ENCODE peak calls at places on chromosomes 12 and 14, in ten cellular contexts. One of them, this sample, is unnamed.
A peak's percentile ranks its signal among the peaks of the same experiment; 100 is the strongest.

GRCh38 chr14:61535032-61535431 is 160.3 kb upstream of the HIF1A start:
- DNase-seq in NB4: no peak
- DNase-seq in transverse colon: no peak
- DNase-seq in fibroblast of the aortic adventitia: no peak
- DNase-seq in BJ: no peak
- DNase-seq in cardiac muscle cell: no peak
- DNase-seq in colonic mucosa: no peak
- DNase-seq in AG09309: no peak
- DNase-seq in WERI-Rb-1: no peak
- DNase-seq in A549: peak; percentile 42
- DNase-seq in this sample: peak; percentile 69

GRCh38 chr12:5038781-5039311 is 4.8 kb upstream of the KCNA5 start:
- DNase-seq in AG09309: no peak
- DNase-seq in WERI-Rb-1: peak; percentile 93
- DNase-seq in NB4: no peak
- DNase-seq in colonic mucosa: no peak
- DNase-seq in fibroblast of the aortic adventitia: no peak
- DNase-seq in cardiac muscle cell: no peak
- DNase-seq in BJ: no peak
- DNase-seq in A549: no peak
- DNase-seq in transverse colon: no peak
- DNase-seq in this sample: no peak

GRCh38 chr14:63273717-63274673 is 44.7 kb downstream of the GPHB5 start:
- DNase-seq in BJ: no peak
- DNase-seq in cardiac muscle cell: peak; percentile 40
- DNase-seq in colonic mucosa: peak; percentile 21
- DNase-seq in NB4: no peak
- DNase-seq in WERI-Rb-1: no peak
- DNase-seq in AG09309: no peak
- DNase-seq in fibroblast of the aortic adventitia: peak; percentile 87
- DNase-seq in transverse colon: no peak
- DNase-seq in A549: no peak
- DNase-seq in this sample: peak; percentile 64

GRCh38 chr14:102426796-102427195 is 64.1 kb downstream of the TECPR2 start:
- DNase-seq in AG09309: no peak
- DNase-seq in BJ: no peak
- DNase-seq in A549: no peak
- DNase-seq in colonic mucosa: no peak
- DNase-seq in cardiac muscle cell: no peak
- DNase-seq in WERI-Rb-1: no peak
- DNase-seq in NB4: no peak
- DNase-seq in fibroblast of the aortic adventitia: no peak
- DNase-seq in transverse colon: no peak
- DNase-seq in this sample: no peak

GRCh38 chr12:13371367-13371766 is 174.8 kb downstream of the EMP1 start:
- DNase-seq in cardiac muscle cell: no peak
- DNase-seq in A549: no peak
- DNase-seq in BJ: no peak
- DNase-seq in WERI-Rb-1: no peak
- DNase-seq in fibroblast of the aortic adventitia: no peak
- DNase-seq in NB4: no peak
- DNase-seq in colonic mucosa: no peak
- DNase-seq in transverse colon: no peak
- DNase-seq in AG09309: no peak
- DNase-seq in this sample: no peak

GRCh38 chr14:105023791-105024480 is 3.1 kb upstream of the CDCA4 start:
- DNase-seq in WERI-Rb-1: no peak
- DNase-seq in fibroblast of the aortic adventitia: peak; percentile 47
- DNase-seq in cardiac muscle cell: no peak
- DNase-seq in A549: peak; percentile 61
- DNase-seq in BJ: no peak
- DNase-seq in AG09309: no peak
- DNase-seq in NB4: no peak
- DNase-seq in transverse colon: no peak
- DNase-seq in colonic mucosa: no peak
- DNase-seq in this sample: peak; percentile 72

GRCh38 chr12:67025543-67026114 is 243.5 kb upstream of the CAND1 start:
- DNase-seq in cardiac muscle cell: peak; percentile 29
- DNase-seq in BJ: no peak
- DNase-seq in colonic mucosa: peak; percentile 40
- DNase-seq in AG09309: no peak
- DNase-seq in WERI-Rb-1: peak; percentile 77
- DNase-seq in A549: peak; percentile 45
- DNase-seq in fibroblast of the aortic adventitia: peak; percentile 20
- DNase-seq in NB4: peak; percentile 54
- DNase-seq in transverse colon: peak; percentile 35
- DNase-seq in this sample: peak; percentile 10

GRCh38 chr14:51999084-51999483 is 9.7 kb downstream of the RTRAF start:
- DNase-seq in fibroblast of the aortic adventitia: peak; percentile 61
- DNase-seq in cardiac muscle cell: no peak
- DNase-seq in colonic mucosa: no peak
- DNase-seq in WERI-Rb-1: no peak
- DNase-seq in A549: no peak
- DNase-seq in AG09309: no peak
- DNase-seq in BJ: no peak
- DNase-seq in NB4: no peak
- DNase-seq in transverse colon: no peak
- DNase-seq in this sample: peak; percentile 55

GRCh38 chr12:32069731-32070130 is 36.9 kb upstream of the BICD1 start:
- DNase-seq in cardiac muscle cell: no peak
- DNase-seq in WERI-Rb-1: peak; percentile 78
- DNase-seq in colonic mucosa: no peak
- DNase-seq in fibroblast of the aortic adventitia: no peak
- DNase-seq in A549: no peak
- DNase-seq in transverse colon: no peak
- DNase-seq in NB4: no peak
- DNase-seq in AG09309: no peak
- DNase-seq in BJ: no peak
- DNase-seq in this sample: no peak

GRCh38 chr12:4505381-4505986 is 33.2 kb upstream of the RAD51AP1 start:
- DNase-seq in colonic mucosa: no peak
- DNase-seq in AG09309: no peak
- DNase-seq in transverse colon: no peak
- DNase-seq in fibroblast of the aortic adventitia: peak; percentile 26
- DNase-seq in BJ: peak; percentile 12
- DNase-seq in A549: no peak
- DNase-seq in WERI-Rb-1: no peak
- DNase-seq in NB4: peak; percentile 5
- DNase-seq in cardiac muscle cell: peak; percentile 13
- DNase-seq in this sample: peak; percentile 33

GRCh38 chr12:120713861-120714482 is 3.7 kb downstream of the UNC119B start:
- DNase-seq in transverse colon: peak; percentile 72
- DNase-seq in A549: peak; percentile 85
- DNase-seq in AG09309: peak; percentile 50
- DNase-seq in cardiac muscle cell: peak; percentile 88
- DNase-seq in BJ: no peak
- DNase-seq in fibroblast of the aortic adventitia: peak; percentile 86
- DNase-seq in NB4: peak; percentile 92
- DNase-seq in WERI-Rb-1: peak; percentile 73
- DNase-seq in colonic mucosa: peak; percentile 87
- DNase-seq in this sample: peak; percentile 81

DNA sequence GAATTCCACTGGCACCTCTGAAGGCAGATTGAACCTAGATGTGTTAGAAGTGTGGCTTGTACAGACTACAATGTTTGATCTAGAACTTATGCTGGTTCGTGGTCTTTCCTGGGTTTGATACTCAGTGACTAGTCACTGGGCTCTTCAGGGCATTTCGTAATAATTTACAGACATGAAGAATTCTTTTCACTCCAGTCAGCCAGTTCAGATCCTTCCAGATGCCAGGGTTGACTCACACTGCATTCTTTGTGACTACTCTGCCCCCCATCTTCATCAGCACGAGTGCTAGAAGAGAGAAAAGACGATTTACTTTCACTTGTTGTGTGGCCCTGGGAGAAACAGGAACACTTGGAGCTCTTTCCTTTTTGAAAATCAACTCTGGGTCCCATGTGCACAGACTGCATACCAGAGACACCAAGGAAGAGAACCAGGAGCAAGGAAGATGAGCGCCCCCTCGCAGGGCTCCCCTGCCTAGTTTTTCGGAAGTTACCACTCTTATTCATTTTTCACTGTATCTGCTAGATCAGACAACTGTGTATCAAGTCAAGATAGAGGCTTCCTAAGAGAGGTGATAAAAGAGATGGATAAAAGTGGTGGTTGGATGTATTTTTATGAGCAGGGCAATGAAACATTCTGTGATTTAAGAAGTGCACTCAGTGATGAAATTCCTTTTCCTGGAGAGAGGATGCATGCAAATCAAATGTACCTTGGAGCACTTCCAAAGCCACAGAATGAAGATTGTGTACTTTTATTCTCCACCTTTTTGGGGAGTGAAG is 33.5 kb upstream of the EVL start:
- DNase-seq in WERI-Rb-1: no peak
- DNase-seq in cardiac muscle cell: peak; percentile 98
- DNase-seq in AG09309: peak; percentile 96
- DNase-seq in fibroblast of the aortic adventitia: peak; percentile 99
- DNase-seq in colonic mucosa: peak; percentile 28
- DNase-seq in A549: peak; percentile 91
- DNase-seq in NB4: peak; percentile 80
- DNase-seq in BJ: peak; percentile 96
- DNase-seq in transverse colon: peak; percentile 24
- DNase-seq in this sample: peak; percentile 98
- TF ChIP-seq CTCF in WERI-Rb-1: no peak
- TF ChIP-seq CTCF in cardiac muscle cell: peak; percentile 22
- TF ChIP-seq CTCF in AG09309: no peak
- TF ChIP-seq CTCF in fibroblast of the aortic adventitia: no peak
- TF ChIP-seq CTCF in colonic mucosa: no peak
- TF ChIP-seq CTCF in A549: peak; percentile 57
- TF ChIP-seq CTCF in NB4: peak; percentile 8
- TF ChIP-seq CTCF in BJ: no peak
- TF ChIP-seq CTCF in transverse colon: no peak
- TF ChIP-seq CTCF in this sample: peak; percentile 20

GRCh38 chr12:54259194-54260011 is 20.5 kb downstream of the CBX5 start:
- DNase-seq in transverse colon: peak; percentile 64
- DNase-seq in colonic mucosa: peak; percentile 57
- DNase-seq in NB4: peak; percentile 24
- DNase-seq in BJ: no peak
- DNase-seq in cardiac muscle cell: peak; percentile 92
- DNase-seq in AG09309: peak; percentile 65
- DNase-seq in fibroblast of the aortic adventitia: peak; percentile 88
- DNase-seq in WERI-Rb-1: peak; percentile 92
- DNase-seq in A549: peak; percentile 91
- DNase-seq in this sample: peak; percentile 90
- H3K4me3 ChIP-seq in transverse colon: peak overlapping the region; percentile 42
- H3K4me3 ChIP-seq in colonic mucosa: no peak overlapping the region
- H3K4me3 ChIP-seq in NB4: no peak overlapping the region
- H3K4me3 ChIP-seq in BJ: peak overlapping the region; percentile 20
- H3K4me3 ChIP-seq in cardiac muscle cell: peak overlapping the region; percentile 31
- H3K4me3 ChIP-seq in AG09309: peak overlapping the region; percentile 38
- H3K4me3 ChIP-seq in fibroblast of the aortic adventitia: peak overlapping the region; percentile 57
- H3K4me3 ChIP-seq in WERI-Rb-1: peak overlapping the region; percentile 23
- H3K4me3 ChIP-seq in A549: peak overlapping the region; percentile 34
- H3K4me3 ChIP-seq in this sample: peak overlapping the region; percentile 45

GRCh38 chr12:85441740-85442139 is 161.7 kb downstream of the ALX1 start:
- DNase-seq in A549: peak; percentile 49
- DNase-seq in AG09309: no peak
- DNase-seq in fibroblast of the aortic adventitia: peak; percentile 36
- DNase-seq in cardiac muscle cell: peak; percentile 31
- DNase-seq in NB4: no peak
- DNase-seq in colonic mucosa: no peak
- DNase-seq in WERI-Rb-1: peak; percentile 20
- DNase-seq in BJ: no peak
- DNase-seq in transverse colon: no peak
- DNase-seq in this sample: peak; percentile 13
- TF ChIP-seq CTCF in A549: peak; percentile 46
- TF ChIP-seq CTCF in AG09309: no peak
- TF ChIP-seq CTCF in fibroblast of the aortic adventitia: peak; percentile 50
- TF ChIP-seq CTCF in cardiac muscle cell: peak; percentile 42
- TF ChIP-seq CTCF in NB4: peak; percentile 9
- TF ChIP-seq CTCF in colonic mucosa: no peak
- TF ChIP-seq CTCF in WERI-Rb-1: peak; percentile 33
- TF ChIP-seq CTCF in BJ: peak; percentile 33
- TF ChIP-seq CTCF in transverse colon: no peak
- TF ChIP-seq CTCF in this sample: peak; percentile 51

GRCh38 chr12:128339669-128340068 is 72.7 kb downstream of the TMEM132C start:
- DNase-seq in AG09309: no peak
- DNase-seq in transverse colon: no peak
- DNase-seq in A549: no peak
- DNase-seq in NB4: no peak
- DNase-seq in WERI-Rb-1: no peak
- DNase-seq in fibroblast of the aortic adventitia: no peak
- DNase-seq in cardiac muscle cell: no peak
- DNase-seq in colonic mucosa: no peak
- DNase-seq in BJ: no peak
- DNase-seq in this sample: no peak

GRCh38 chr12:128336506-128336905 is 69.5 kb downstream of the TMEM132C start:
- DNase-seq in AG09309: no peak
- DNase-seq in WERI-Rb-1: no peak
- DNase-seq in transverse colon: no peak
- DNase-seq in cardiac muscle cell: no peak
- DNase-seq in A549: no peak
- DNase-seq in NB4: no peak
- DNase-seq in colonic mucosa: no peak
- DNase-seq in fibroblast of the aortic adventitia: no peak
- DNase-seq in BJ: no peak
- DNase-seq in this sample: no peak

GRCh38 chr12:128338344-128338743 is 71.4 kb downstream of the TMEM132C start:
- DNase-seq in fibroblast of the aortic adventitia: no peak
- DNase-seq in cardiac muscle cell: no peak
- DNase-seq in AG09309: no peak
- DNase-seq in A549: no peak
- DNase-seq in BJ: no peak
- DNase-seq in colonic mucosa: no peak
- DNase-seq in NB4: no peak
- DNase-seq in WERI-Rb-1: no peak
- DNase-seq in transverse colon: no peak
- DNase-seq in this sample: no peak

GRCh38 chr12:128339121-128339520 is 72.2 kb downstream of the TMEM132C start:
- DNase-seq in colonic mucosa: no peak
- DNase-seq in WERI-Rb-1: peak; percentile 54
- DNase-seq in fibroblast of the aortic adventitia: no peak
- DNase-seq in BJ: no peak
- DNase-seq in A549: no peak
- DNase-seq in transverse colon: no peak
- DNase-seq in cardiac muscle cell: peak; percentile 31
- DNase-seq in NB4: no peak
- DNase-seq in AG09309: no peak
- DNase-seq in this sample: no peak

DNA sequence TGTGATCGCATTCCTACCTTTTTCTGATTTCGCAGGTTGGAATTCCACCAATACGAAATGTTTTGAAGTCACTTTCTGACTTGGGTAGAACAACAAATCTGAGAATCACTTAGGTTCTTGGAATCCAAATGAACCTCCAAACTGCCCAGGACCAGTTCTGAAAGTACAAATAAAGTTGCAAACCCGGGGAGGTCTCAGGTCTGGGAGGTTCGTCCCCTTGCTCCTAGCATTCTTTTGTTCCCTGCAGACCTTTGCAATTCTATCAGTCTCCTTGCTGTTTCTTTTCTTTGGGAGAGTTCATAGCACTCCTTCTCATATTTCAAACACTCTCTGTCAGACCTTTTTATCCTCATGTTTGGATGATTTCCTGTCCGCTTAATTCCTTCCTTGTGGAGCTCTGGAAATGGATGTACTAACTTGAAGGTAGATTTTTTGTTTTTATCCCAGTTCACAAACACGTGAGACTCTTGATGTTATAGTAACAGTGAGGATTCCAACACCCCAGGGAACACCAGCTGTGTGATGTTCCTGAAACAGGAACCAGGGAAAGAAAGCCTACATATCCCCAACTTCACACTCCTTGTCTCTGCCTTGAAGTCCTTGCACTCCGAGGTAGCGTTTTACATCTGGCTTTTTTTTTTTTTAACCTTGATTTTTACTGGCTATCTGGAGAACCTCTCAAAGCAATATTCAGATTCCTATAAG is 70.6 kb downstream of the TMEM132C start:
- DNase-seq in fibroblast of the aortic adventitia: no peak
- DNase-seq in NB4: no peak
- DNase-seq in BJ: no peak
- DNase-seq in transverse colon: no peak
- DNase-seq in WERI-Rb-1: no peak
- DNase-seq in A549: no peak
- DNase-seq in AG09309: no peak
- DNase-seq in cardiac muscle cell: no peak
- DNase-seq in colonic mucosa: no peak
- DNase-seq in this sample: no peak
- H3K4me3 ChIP-seq in fibroblast of the aortic adventitia: no peak overlapping the region
- H3K4me3 ChIP-seq in NB4: no peak overlapping the region
- H3K4me3 ChIP-seq in BJ: no peak overlapping the region
- H3K4me3 ChIP-seq in transverse colon: no peak overlapping the region
- H3K4me3 ChIP-seq in WERI-Rb-1: no peak overlapping the region
- H3K4me3 ChIP-seq in A549: no peak overlapping the region
- H3K4me3 ChIP-seq in AG09309: no peak overlapping the region
- H3K4me3 ChIP-seq in cardiac muscle cell: no peak overlapping the region
- H3K4me3 ChIP-seq in colonic mucosa: no peak overlapping the region
- H3K4me3 ChIP-seq in this sample: no peak overlapping the region

This sample was measured in AG10803.